ENCODE peak calls at places on chromosomes 12 and 14, in five cellular contexts. O is neuronal stem cell, J is trophoblast cell, G is H9, T is H1. H is an unnamed sample.
A peak's percentile ranks its signal among the peaks of the same experiment; 100 is the strongest.

GRCh38 chr12:6827982-6828670 is at the start of gene P3H3:
- DNase-seq in O (no peak), J (peak; percentile 18), G (peak; percentile 73), T (no peak), H (peak; percentile 80)

GRCh38 chr12:60223242-60223641 is 627.4 kb downstream of the SLC16A7 start:
- DNase-seq in O (no peak), J (no peak), G (no peak), T (no peak), H (no peak)

GRCh38 chr14:105390849-105391500 is 7.4 kb upstream of the TEX22 start:
- DNase-seq in O (no peak), J (no peak), G (no peak), T (no peak), H (no peak)

GRCh38 chr12:53995311-53996187 is 4.4 kb upstream of the HOXC9 start:
- DNase-seq in O (no peak), J (peak; percentile 4), G (peak; percentile 87), T (no peak), H (peak; percentile 72)

GRCh38 chr14:93369393-93370266 is 22.6 kb downstream of the COX8C start:
- DNase-seq in O (no peak), J (peak; percentile 58), G (no peak), T (no peak), H (no peak)

GRCh38 chr14:77582511-77582910 is 33.9 kb downstream of the SPTLC2 start:
- DNase-seq in O (peak; percentile 53), J (no peak), G (no peak), T (no peak), H (peak; percentile 31)

GRCh38 chr14:63852271-63852816 is 460 bp upstream of the SYNE2 start:
- DNase-seq in O (no peak), J (peak; percentile 60), G (no peak), T (no peak), H (peak; percentile 50)

GRCh38 chr12:90757957-90758356 is 197.0 kb downstream of the CCER1 start:
- DNase-seq in O (no peak), J (no peak), G (no peak), T (no peak), H (no peak)

GRCh38 chr12:130286741-130287140 is 50.9 kb upstream of the PIWIL1 start:
- DNase-seq in O (no peak), J (no peak), G (no peak), T (no peak), H (no peak)
- H3K27me3 ChIP-seq in O (no peaks in the 10 kb centered on the region), J (no peaks in the 10 kb centered on the region), G (no peaks in the 10 kb centered on the region), T (no peaks in the 10 kb centered on the region), H (peaks cover 4% of the 10 kb centered on the region)

GRCh38 chr14:94644102-94644535 is 31.9 kb downstream of the SERPINA3 start:
- DNase-seq in O (no peak), J (no peak), G (no peak), T (no peak), H (no peak)

GRCh38 chr14:94640721-94641631 is 28.8 kb downstream of the SERPINA3 start:
- DNase-seq in O (no peak), J (no peak), G (no peak), T (no peak), H (no peak)

GRCh38 chr14:94646066-94646465 is 33.9 kb downstream of the SERPINA3 start:
- DNase-seq in O (no peak), J (no peak), G (no peak), T (no peak), H (no peak)

GRCh38 chr14:94641632-94641955 is 29.4 kb downstream of the SERPINA3 start:
- DNase-seq in O (no peak), J (no peak), G (no peak), T (no peak), H (no peak)

DNA sequence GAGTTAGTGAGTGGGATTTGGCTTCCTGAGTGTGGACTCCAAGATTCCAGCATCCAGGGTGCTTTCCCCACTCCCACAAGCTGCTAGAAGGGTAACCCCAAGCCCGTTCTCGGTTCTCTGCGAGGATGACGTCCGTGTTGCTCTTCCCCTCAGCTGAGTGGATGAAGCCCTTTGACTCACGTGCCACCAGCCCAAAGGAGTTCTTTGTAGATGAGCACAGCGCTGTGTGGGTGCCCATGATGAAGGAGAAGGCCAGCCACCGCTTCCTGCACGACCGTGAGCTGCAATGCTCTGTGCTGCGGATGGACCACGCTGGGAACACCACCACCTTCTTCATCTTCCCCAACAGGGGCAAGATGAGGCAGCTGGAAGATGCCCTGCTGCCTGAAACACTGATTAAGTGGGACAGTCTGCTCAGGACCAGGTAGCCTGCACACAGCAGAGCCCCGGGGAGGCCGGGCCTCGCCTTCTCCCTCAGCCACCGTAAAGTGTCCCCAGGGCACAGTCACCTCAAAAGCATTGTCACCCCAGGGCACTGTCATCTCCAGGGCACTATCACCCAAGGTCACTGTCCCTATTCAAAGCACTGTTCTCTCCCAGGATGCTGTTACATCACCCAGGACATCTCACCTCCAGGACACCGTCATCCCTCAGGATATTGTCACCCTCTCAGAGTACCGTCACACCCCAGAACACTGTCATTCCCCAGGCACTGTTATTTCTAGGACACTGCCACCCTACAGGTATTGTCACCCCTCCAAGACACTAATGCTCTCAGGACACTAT is 31.3 kb downstream of the SERPINA3 start:
- DNase-seq in O (no peak), J (no peak), G (no peak), T (no peak), H (no peak)
- H2BK12ac ChIP-seq in O (no peak overlapping the region), J (no peak overlapping the region), G (no peak overlapping the region), T (no peak overlapping the region), H (no peak overlapping the region)

GRCh38 chr12:47282206-47282605 is 202.4 kb upstream of the AMIGO2 start:
- DNase-seq in O (no peak), J (peak; percentile 55), G (no peak), T (no peak), H (peak; percentile 75)
- H2BK5ac ChIP-seq in O (no peak overlapping the region), J (no peak overlapping the region), G (no peak overlapping the region), T (no peak overlapping the region), H (no peak overlapping the region)

DNA sequence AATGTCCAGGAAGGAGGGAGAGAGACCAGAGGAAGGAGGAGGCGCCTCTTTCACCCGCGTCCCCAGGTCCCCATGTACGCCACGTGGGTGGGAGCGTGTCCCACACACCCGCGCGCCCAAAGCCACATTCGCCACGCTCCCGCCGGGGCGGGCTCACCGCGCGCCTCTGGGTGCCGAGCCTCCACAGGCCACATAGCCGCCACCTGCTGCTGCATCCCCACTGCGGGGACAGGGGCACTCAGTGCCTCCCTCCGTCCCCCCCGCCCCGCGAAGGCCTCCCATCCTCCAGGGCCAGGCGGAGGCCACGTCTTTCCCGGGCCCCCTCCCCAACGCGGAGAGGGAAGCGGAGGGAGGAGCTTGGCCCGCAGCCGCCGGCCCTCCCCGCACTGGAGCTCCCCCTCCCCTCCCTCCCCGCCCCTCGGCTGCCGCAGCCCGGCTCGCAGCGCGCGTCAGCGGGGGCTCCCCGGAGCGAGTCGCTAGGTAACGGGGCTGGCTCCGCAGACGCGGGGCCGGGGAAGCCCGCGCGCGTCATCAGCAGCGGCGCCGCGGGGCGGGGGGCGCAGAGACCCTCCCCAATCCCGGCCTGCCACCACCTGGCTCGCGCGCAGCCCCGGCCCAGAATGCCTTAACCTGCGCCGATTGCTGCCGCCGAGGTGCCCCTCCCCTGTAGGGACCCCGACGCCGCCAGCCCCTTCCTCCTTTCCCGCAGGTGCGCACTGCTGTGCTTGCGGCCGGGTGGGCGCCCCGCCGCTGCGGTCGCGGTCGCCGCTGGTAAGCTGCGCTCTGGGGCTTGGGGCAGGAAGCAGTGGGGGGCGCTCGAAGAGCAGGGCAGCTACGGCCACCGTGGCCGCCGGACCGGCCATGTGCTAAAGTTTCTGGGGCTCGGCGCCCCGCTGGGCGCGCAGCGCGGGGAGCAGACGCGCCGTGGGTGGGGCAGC is 532 bp upstream of the TUNAR start:
- DNase-seq in O (peak; percentile 74), J (no peak), G (peak; percentile 76), T (peak; percentile 21), H (no peak)
- H3K27me3 ChIP-seq in O (no peaks in the 10 kb centered on the region), J (peaks cover 31% of the 10 kb centered on the region), G (no peaks in the 10 kb centered on the region), T (no peaks in the 10 kb centered on the region), H (peaks cover 80% of the 10 kb centered on the region)

DNA sequence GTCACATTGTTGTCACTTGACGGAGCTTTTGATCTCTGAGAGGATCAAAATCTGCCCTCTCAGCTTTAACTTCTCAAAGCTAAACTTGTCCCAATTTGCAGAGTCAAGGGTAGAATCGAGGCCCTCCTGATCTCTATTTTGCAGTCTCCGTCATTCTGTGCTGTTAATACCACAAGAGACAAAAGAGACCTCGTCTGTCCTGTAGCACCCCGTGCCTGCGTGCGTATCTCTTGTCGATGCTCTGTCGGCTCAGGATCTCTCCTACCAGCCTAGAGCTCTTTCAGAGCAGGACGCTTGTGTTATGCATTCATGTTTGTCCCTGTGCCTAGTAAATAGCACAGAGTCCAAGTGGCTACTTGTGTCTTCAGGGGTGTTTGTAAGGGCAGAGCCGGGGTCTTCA is 5.1 kb downstream of the EVL start:
- DNase-seq in O (no peak), J (no peak), G (no peak), T (no peak), H (no peak)
- H2BK12ac ChIP-seq in O (no peak overlapping the region), J (no peak overlapping the region), G (no peak overlapping the region), T (no peak overlapping the region), H (no peak overlapping the region)

GRCh38 chr12:2263921-2264320 is 211.1 kb downstream of the CACNA1C start:
- DNase-seq in O (no peak), J (no peak), G (no peak), T (no peak), H (no peak)
- H2BK5ac ChIP-seq in O (no peak overlapping the region), J (no peak overlapping the region), G (no peak overlapping the region), T (no peak overlapping the region), H (peak overlapping the region; percentile 57)

GRCh38 chr12:57215668-57216013 is 953 bp upstream of the NXPH4 start:
- DNase-seq in O (no peak), J (peak; percentile 29), G (no peak), T (no peak), H (peak; percentile 42)
- H3K27me3 ChIP-seq in O (peaks cover 70% of the 10 kb centered on the region), J (peaks cover 52% of the 10 kb centered on the region), G (peaks cover 48% of the 10 kb centered on the region), T (peaks cover 55% of the 10 kb centered on the region), H (peaks cover 5% of the 10 kb centered on the region)

DNA sequence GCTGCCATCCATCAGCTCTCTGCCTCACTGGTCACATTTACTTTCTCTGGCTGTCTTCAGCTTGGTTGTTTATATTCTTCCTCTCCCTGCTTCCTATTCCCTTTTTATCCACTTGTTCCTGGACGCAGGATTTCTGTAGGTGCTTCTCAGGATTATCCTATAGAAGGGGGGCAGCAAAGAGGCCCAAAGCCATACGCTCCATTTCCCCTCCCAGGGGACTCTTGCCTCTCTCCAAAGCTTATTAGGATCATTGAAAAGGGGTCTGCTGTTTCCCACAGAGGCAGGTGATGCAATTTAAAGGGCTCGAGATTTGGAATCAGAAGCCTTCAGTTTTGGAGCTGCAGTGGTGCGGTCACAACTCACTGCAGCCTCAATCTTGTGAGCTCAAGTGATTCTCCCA is 31.5 kb upstream of the SYNDIG1L start:
- DNase-seq in O (no peak), J (no peak), G (no peak), T (no peak), H (no peak)
- H2BK12ac ChIP-seq in O (no peak overlapping the region), J (no peak overlapping the region), G (no peak overlapping the region), T (peak overlapping the region; percentile 35), H (no peak overlapping the region)

H was measured in mesenchymal stem cell.